ENCODE peak calls at places on chromosomes 12 and 14, in ten cellular contexts. T, N, U, K, S, Y, A, M, G and R are unnamed samples.

GRCh38 chr12:94952325-94952724 is 51.2 kb downstream of the NDUFA12 start:
- DNase-seq in T (no peak), N (no peak), U (peak; percentile 48), K (no peak), S (no peak), Y (no peak), A (no peak), M (no peak), G (no peak), R (no peak)

GRCh38 chr12:67881565-67881964 is 107.7 kb upstream of the IFNG-AS1 start:
- DNase-seq in T (no peak), N (no peak), U (no peak), K (no peak), S (no peak), Y (no peak), A (no peak), M (no peak), G (no peak), R (no peak)

GRCh38 chr14:30210630-30211029 is 283.0 kb upstream of the PRKD1 start:
- DNase-seq in T (no peak), N (no peak), U (no peak), K (no peak), S (no peak), Y (no peak), A (no peak), M (no peak), G (no peak), R (no peak)

GRCh38 chr12:46160081-46160980 is 108.5 kb downstream of the SLC38A1 start:
- DNase-seq in T (no peak), N (no peak), U (no peak), K (no peak), S (no peak), Y (no peak), A (no peak), M (no peak), G (peak; percentile 44), R (no peak)

GRCh38 chr12:108478611-108479010 is 36.5 kb upstream of the FICD start:
- DNase-seq in T (no peak), N (no peak), U (no peak), K (no peak), S (no peak), Y (no peak), A (no peak), M (no peak), G (no peak), R (no peak)

GRCh38 chr12:12182926-12183325 is 83.9 kb downstream of the LRP6 start:
- DNase-seq in T (no peak), N (no peak), U (no peak), K (no peak), S (no peak), Y (no peak), A (no peak), M (no peak), G (no peak), R (no peak)

GRCh38 chr14:96126339-96126770 is 78.3 kb upstream of the BDKRB2 start:
- DNase-seq in T (no peak), N (no peak), U (no peak), K (peak; percentile 10), S (peak; percentile 11), Y (no peak), A (no peak), M (no peak), G (no peak), R (no peak)

GRCh38 chr12:79426121-79426520 is 264.6 kb downstream of the PAWR start:
- DNase-seq in T (no peak), N (no peak), U (no peak), K (no peak), S (no peak), Y (no peak), A (no peak), M (no peak), G (no peak), R (no peak)

GRCh38 chr12:27616356-27617150 is 79.7 kb upstream of the REP15 start:
- DNase-seq in T (no peak), N (no peak), U (no peak), K (no peak), S (no peak), Y (no peak), A (no peak), M (no peak), G (no peak), R (no peak)

GRCh38 chr12:96303656-96304055 is 96.6 kb downstream of the CDK17 start:
- DNase-seq in T (no peak), N (no peak), U (no peak), K (no peak), S (no peak), Y (no peak), A (no peak), M (no peak), G (no peak), R (no peak)

GRCh38 chr12:96301732-96302131 is 98.5 kb downstream of the CDK17 start:
- DNase-seq in T (no peak), N (no peak), U (no peak), K (no peak), S (no peak), Y (no peak), A (no peak), M (no peak), G (no peak), R (no peak)

GRCh38 chr12:96302706-96303310 is 97.4 kb downstream of the CDK17 start:
- DNase-seq in T (no peak), N (no peak), U (no peak), K (no peak), S (no peak), Y (no peak), A (no peak), M (no peak), G (peak; percentile 13), R (no peak)

GRCh38 chr12:96297504-96297903 is 102.7 kb downstream of the CDK17 start:
- DNase-seq in T (no peak), N (no peak), U (no peak), K (no peak), S (no peak), Y (no peak), A (no peak), M (no peak), G (no peak), R (no peak)

GRCh38 chr12:96300064-96300463 is 100.2 kb downstream of the CDK17 start:
- DNase-seq in T (no peak), N (no peak), U (no peak), K (no peak), S (no peak), Y (no peak), A (no peak), M (no peak), G (no peak), R (no peak)
- H3K4me1 ChIP-seq in T (no peaks in the 10 kb centered on the region), N (peaks cover 16% of the 10 kb centered on the region), U (no peaks in the 10 kb centered on the region), K (peaks cover 11% of the 10 kb centered on the region), S (peaks cover 4% of the 10 kb centered on the region), Y (no peaks in the 10 kb centered on the region), A (no peaks in the 10 kb centered on the region), M (peaks cover 20% of the 10 kb centered on the region), G (peaks cover 22% of the 10 kb centered on the region), R (peaks cover 31% of the 10 kb centered on the region)

GRCh38 chr12:100795193-100796179 is 910 bp downstream of the ANO4 start:
- DNase-seq in T (no peak), N (no peak), U (no peak), K (no peak), S (no peak), Y (no peak), A (no peak), M (no peak), G (no peak), R (no peak)

GRCh38 chr12:100797246-100797645 is 2.7 kb downstream of the ANO4 start:
- DNase-seq in T (no peak), N (no peak), U (no peak), K (no peak), S (no peak), Y (no peak), A (no peak), M (peak; percentile 37), G (no peak), R (no peak)

GRCh38 chr12:100793182-100793581 is 1.4 kb upstream of the ANO4 start:
- DNase-seq in T (no peak), N (no peak), U (no peak), K (no peak), S (no peak), Y (no peak), A (no peak), M (no peak), G (no peak), R (no peak)

GRCh38 chr12:100796616-100797015 is 2.0 kb downstream of the ANO4 start:
- DNase-seq in T (no peak), N (no peak), U (no peak), K (no peak), S (no peak), Y (no peak), A (no peak), M (no peak), G (no peak), R (no peak)

GRCh38 chr12:100794441-100795192 is at the start of gene ANO4:
- DNase-seq in T (no peak), N (no peak), U (no peak), K (no peak), S (no peak), Y (no peak), A (no peak), M (peak; percentile 42), G (peak; percentile 75), R (no peak)
- H3K4me3 ChIP-seq in T (no peak within 1 kb of the TSS), N (no peak within 1 kb of the TSS), U (no peak within 1 kb of the TSS), K (no peak within 1 kb of the TSS), S (no peak within 1 kb of the TSS), Y (no peak within 1 kb of the TSS), A (no peak within 1 kb of the TSS), M (peak within 1 kb of the TSS; percentile 49), G (peak within 1 kb of the TSS; percentile 6), R (peak within 1 kb of the TSS; percentile 21)

DNA sequence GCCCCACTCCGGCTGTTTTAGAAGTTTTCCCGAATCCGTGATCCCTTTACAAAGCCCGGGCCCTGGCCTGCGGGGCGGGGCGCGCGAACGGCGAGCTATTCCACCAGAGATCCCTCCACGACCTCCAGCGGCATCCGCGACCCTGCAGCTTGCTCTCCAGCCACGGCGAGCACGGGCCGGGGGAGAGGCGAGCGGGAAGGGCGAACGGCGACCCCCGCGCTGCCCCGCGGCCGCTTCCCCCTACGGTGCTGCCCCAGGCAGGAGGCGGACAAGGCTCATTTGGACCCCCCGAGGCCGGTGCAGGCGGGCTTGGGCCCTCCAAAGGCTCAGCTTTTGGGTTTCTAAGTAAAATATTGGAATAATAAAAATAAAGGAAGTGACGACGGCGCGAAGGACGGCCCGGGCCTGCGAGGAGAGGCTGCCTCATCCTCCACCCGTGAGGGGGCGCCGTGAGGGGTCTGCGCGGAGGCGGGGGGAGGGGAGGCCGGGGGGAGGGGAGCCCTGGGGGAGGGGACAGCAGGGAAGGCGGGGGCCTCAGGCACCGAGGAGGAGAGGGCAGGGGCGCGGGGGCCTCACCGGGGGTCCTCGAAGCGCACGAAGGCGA is 600 bp downstream of the SRSF9 start:
- DNase-seq in T (peak; percentile 33), N (peak; percentile 39), U (no peak), K (peak; percentile 43), S (no peak), Y (peak; percentile 85), A (peak; percentile 49), M (no peak), G (peak; percentile 47), R (no peak)
- H3K4me1 ChIP-seq in T (peaks cover 41% of the 10 kb centered on the region), N (peaks cover 62% of the 10 kb centered on the region), U (peaks cover 21% of the 10 kb centered on the region), K (peaks cover 26% of the 10 kb centered on the region), S (peaks cover 20% of the 10 kb centered on the region), Y (peaks cover 10% of the 10 kb centered on the region), A (peaks cover 11% of the 10 kb centered on the region), M (peaks cover 10% of the 10 kb centered on the region), G (peaks cover 22% of the 10 kb centered on the region), R (peaks cover 27% of the 10 kb centered on the region)

DNA sequence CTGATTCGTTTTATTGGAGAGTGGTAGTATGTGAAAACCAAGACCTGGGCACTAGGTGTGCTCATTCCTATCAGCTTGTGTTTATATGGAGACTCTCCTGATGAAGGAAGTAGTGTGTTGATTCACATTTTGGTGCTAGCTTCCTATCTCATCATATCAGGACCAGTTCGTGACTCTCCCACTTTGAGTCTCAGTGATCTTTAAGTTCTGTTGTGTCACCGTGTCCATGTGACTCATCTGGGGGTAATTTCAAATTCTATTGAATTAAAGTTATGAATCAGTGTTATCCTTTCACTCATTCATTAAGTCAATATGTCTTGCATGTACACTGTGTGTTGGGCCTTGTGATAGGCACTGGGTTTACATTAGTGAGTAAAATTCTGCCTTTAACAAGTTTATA is 180.2 kb downstream of the CACNA1C start:
- DNase-seq in T (no peak), N (no peak), U (no peak), K (no peak), S (no peak), Y (no peak), A (no peak), M (no peak), G (no peak), R (no peak)
- H3K4me3 ChIP-seq in T (no peak overlapping the region), N (no peak overlapping the region), U (no peak overlapping the region), K (no peak overlapping the region), S (no peak overlapping the region), Y (no peak overlapping the region), A (no peak overlapping the region), M (no peak overlapping the region), G (no peak overlapping the region), R (no peak overlapping the region)